ENCODE peak calls at places on chromosomes 5 and 9, in five cellular contexts. P, D, I, Z and N are unnamed samples. For H3K4me1, the result is how much of the 10 kb centered on the place peaks cover.

GRCh38 chr9:92590386-92590785 is 54.6 kb upstream of the ECM2 start:
- DNase-seq in P (no peak), D (peak), I (no peak), Z (no peak), N (no peak)

GRCh38 chr5:156584856-156585255 is 257.9 kb downstream of the SGCD start:
- DNase-seq in P (no peak), D (no peak), I (no peak), Z (no peak), N (no peak)

GRCh38 chr9:136886610-136887597 is 588 bp downstream of the TRAF2 start:
- DNase-seq in P (peak), D (peak), I (peak), Z (no peak), N (peak)

GRCh38 chr9:128920381-128921058 is at the start of gene PHYHD1:
- DNase-seq in P (no peak), D (peak), I (no peak), Z (peak), N (no peak)

GRCh38 chr5:16666861-16667481 is 50.2 kb upstream of the RETREG1 start:
- DNase-seq in P (peak), D (peak), I (peak), Z (peak), N (peak)

GRCh38 chr9:108386859-108387384 is 468.9 kb downstream of the ACTL7B start:
- DNase-seq in P (no peak), D (no peak), I (no peak), Z (no peak), N (no peak)

GRCh38 chr5:143890475-143890874 is 78.5 kb downstream of the HMHB1 start:
- DNase-seq in P (no peak), D (no peak), I (no peak), Z (no peak), N (no peak)

GRCh38 chr9:123251741-123252140 is 16.6 kb downstream of the STRBP start:
- DNase-seq in P (no peak), D (no peak), I (no peak), Z (no peak), N (peak)

GRCh38 chr5:150606476-150606875 is 34.0 kb upstream of the SYNPO start:
- DNase-seq in P (no peak), D (no peak), I (no peak), Z (peak), N (peak)

DNA sequence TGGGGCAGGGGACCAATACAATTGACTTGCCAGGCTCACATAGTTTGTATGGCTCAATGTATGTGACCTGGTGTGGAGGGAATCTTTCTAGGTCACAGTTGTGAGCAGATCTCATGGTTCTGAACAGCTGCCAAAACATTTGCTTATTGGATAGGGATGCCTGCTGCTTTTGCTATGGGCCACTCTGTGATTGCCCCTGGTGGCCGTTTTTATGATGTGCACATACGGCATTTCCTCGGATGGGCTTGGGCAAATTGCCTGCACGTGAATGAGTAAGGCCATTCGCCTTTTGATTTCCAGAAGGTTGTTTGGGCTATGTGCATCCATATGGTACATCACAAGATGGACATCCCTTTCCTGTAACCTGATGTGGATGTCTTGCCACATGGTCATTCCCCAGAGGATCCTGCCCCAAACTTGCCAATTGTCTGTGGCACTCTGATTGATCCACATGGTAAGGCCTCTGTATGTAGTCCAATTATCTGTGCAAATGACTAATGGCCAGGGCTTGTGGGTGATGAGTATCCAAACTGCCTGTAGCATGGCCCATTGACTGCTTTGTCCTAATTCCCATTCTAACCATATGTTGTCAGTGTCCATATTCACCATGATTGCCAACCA is 10.7 kb upstream of the SLC22A4 start:
- DNase-seq in P (peak), D (peak), I (no peak), Z (no peak), N (no peak)
- TF ChIP-seq CTCF in P (peak), D (peak), I (peak), Z (peak), N (no peak)

DNA sequence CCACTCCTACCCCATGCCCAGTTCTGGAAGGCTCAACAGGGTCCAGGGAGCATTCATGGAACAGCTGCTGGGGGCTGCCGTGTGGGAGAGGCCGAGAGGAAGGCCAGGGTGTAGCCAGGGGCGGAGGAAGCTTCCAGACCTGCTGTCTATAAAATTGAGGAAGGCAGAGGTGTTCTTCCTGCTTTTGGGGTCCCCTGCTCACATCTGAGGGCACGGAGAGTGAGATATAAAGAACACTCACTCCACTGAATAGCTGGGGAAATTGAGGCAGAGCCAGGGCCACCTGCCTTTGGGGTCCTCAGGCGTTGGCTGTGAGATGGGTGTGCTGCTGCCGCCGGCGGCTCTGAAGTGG is 32.7 kb downstream of the RXRA start:
- DNase-seq in P (no peak), D (no peak), I (no peak), Z (no peak), N (no peak)
- H3K4me1 ChIP-seq in P (half or more), D (half or more), I (under half), Z (half or more), N (half or more)

DNA sequence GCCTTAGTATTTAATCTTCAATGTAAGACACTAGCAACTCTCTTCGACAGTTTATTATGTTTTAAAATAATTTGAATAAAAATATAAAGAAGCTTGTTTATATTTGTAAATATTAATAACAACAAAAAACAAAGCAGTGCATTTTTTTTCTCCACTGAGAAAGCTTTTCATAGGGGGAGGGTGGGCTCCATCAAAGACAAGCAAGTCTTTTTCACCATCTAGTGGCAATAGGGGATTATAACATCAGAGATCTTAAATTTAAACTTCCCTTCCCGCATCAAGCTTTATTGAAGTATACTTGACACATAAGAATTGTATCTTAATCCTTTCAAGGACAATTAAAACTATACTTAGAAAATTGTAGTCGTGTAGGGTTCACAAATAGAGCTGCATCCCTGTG is 9.3 kb upstream of the OR13F1 start:
- DNase-seq in P (peak), D (no peak), I (peak), Z (no peak), N (no peak)
- TF ChIP-seq CTCF in P (peak), D (no peak), I (peak), Z (peak), N (no peak)

GRCh38 chr5:96254980-96255681 is 177.9 kb downstream of the PCSK1 start:
- DNase-seq in P (no peak), D (no peak), I (no peak), Z (no peak), N (no peak)
- H3K4me1 ChIP-seq in P (under half), D (under half), I (under half), Z (under half), N (under half)

GRCh38 chr5:54900906-54901725 is 84.3 kb downstream of the ESM1 start:
- DNase-seq in P (no peak), D (no peak), I (no peak), Z (no peak), N (peak)

GRCh38 chr5:54897001-54897400 is 88.4 kb downstream of the ESM1 start:
- DNase-seq in P (no peak), D (no peak), I (no peak), Z (no peak), N (no peak)

GRCh38 chr5:54894957-54895815 is 90.2 kb downstream of the ESM1 start:
- DNase-seq in P (no peak), D (no peak), I (no peak), Z (no peak), N (no peak)

GRCh38 chr5:54895816-54896341 is 89.5 kb downstream of the ESM1 start:
- DNase-seq in P (peak), D (peak), I (peak), Z (no peak), N (peak)
- TF ChIP-seq CTCF in P (peak), D (peak), I (peak), Z (peak), N (no peak)

DNA sequence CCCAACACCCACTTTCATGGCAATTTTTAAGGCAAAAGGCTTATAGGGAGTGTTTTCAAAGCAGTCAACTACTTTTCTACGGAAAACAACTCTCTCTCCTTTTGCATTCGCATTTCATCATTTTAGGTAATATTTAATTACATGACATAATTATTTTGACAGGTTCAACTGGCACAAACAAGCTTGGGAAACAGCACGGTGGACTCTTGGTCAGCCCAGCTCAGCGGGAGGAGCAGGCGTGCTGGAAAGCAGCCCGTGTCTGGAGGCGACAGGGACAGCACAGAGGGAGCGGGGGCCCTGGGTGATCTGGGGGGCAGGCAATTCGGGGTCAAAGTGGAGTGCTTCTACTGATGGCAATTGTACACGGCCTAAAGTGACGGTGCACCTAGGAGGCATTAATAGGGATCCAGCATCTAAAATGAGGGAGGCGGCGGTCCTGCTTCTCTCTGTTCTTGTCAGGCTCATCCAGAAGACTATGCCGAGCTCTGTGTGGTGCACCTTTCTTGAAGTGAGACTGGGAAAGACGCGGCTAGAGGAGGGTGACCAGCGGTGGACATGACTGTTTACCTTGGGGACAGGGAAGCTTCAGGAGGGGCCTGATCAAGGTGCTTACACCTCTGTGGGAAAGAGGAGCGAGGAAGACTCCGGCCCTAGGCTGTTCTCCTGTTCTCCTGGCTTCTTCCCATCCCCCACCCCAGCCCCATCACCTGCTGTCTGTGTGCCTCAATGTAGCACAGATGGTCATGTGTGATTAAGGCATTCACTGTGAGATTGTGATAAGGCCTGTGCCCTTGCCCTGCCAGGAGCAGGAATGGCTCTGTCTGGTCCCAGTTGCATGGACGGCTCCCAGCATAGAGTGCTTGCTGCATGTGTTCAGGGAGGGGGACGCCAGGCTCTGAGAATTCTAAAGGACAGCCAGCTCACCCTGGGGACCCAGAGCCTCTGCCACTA is 3.4 kb downstream of the MYMK start:
- DNase-seq in P (no peak), D (no peak), I (no peak), Z (peak), N (no peak)
- H3K4me1 ChIP-seq in P (half or more), D (under half), I (under half), Z (under half), N (under half)

DNA sequence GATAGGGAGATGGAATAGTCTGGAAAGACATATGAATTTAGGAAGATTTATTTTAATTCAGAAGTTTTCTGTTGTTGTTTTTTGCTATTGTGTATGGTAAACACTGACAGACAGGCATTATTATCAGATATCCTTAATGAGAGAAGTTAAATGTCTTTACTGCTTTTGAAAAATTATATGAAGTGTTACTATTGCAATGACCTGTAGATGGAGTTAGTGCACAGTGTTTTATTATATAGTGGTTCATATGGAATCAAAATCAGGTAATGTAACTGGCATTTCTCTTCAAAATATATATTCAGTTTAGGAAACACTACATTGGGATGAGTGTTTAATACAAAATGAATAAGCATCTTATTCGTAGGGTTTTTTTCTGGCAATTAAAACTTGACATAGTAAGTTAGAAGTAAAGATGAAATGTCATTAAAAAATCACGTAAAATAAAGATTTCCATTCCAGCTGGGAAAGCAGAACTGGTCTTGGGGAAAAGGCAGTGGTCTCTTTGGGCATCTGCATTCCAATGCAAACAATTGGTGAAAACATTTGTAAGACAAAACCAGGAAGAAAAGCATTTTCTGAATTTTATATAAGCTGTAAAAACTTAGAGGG is 3.9 kb downstream of the GABRA1 start:
- DNase-seq in P (peak), D (no peak), I (no peak), Z (no peak), N (no peak)
- TF ChIP-seq CTCF in P (peak), D (no peak), I (peak), Z (no peak), N (no peak)

GRCh38 chr9:87275039-87275725 is 222.5 kb upstream of the DAPK1 start:
- DNase-seq in P (no peak), D (no peak), I (no peak), Z (no peak), N (no peak)

GRCh38 chr9:87276327-87276841 is 221.3 kb upstream of the DAPK1 start:
- DNase-seq in P (no peak), D (no peak), I (no peak), Z (no peak), N (no peak)

GRCh38 chr9:87277346-87277745 is 220.3 kb upstream of the DAPK1 start:
- DNase-seq in P (no peak), D (no peak), I (no peak), Z (no peak), N (no peak)

GRCh38 chr9:87278971-87279731 is 218.5 kb upstream of the DAPK1 start:
- DNase-seq in P (no peak), D (no peak), I (no peak), Z (no peak), N (no peak)

GRCh38 chr9:87276851-87277251 is 220.8 kb upstream of the DAPK1 start:
- DNase-seq in P (no peak), D (no peak), I (no peak), Z (no peak), N (no peak)
- H3K4me1 ChIP-seq in P (under half), D (under half), I (under half), Z (under half), N (under half)

GRCh38 chr9:124412228-124412575 is 3.0 kb downstream of the PSMB7 start:
- DNase-seq in P (no peak), D (no peak), I (no peak), Z (no peak), N (no peak)

GRCh38 chr9:124409410-124409809 is 5.8 kb downstream of the PSMB7 start:
- DNase-seq in P (no peak), D (no peak), I (no peak), Z (no peak), N (no peak)

GRCh38 chr9:124411514-124412227 is 3.6 kb downstream of the PSMB7 start:
- DNase-seq in P (no peak), D (no peak), I (no peak), Z (no peak), N (no peak)

GRCh38 chr9:124414612-124415011 is 630 bp downstream of the PSMB7 start:
- DNase-seq in P (no peak), D (no peak), I (peak), Z (no peak), N (no peak)

GRCh38 chr9:124410321-124410913 is 4.8 kb downstream of the PSMB7 start:
- DNase-seq in P (no peak), D (no peak), I (no peak), Z (no peak), N (no peak)
- TF ChIP-seq CTCF in P (peak), D (peak), I (peak), Z (no peak), N (no peak)

DNA sequence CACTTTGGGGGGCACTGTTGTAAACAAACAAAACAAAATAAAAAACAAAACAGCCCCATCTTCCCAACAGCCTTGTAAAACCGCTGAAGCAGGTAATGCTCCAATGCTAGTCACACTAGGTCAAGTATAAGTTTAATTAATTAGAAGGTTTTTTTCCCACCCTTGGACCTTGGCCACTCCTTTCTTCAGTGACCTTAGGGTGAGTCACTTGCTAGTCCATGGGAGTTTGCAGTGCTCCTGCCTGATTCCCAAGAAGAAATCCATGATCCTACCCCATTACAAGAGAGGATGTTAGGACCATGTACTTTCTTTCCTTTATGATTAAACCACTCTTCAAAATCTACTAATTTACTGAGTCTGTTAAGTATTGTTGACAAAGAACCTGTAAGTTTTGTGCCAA is 192.2 kb upstream of the CDKN2B start:
- DNase-seq in P (no peak), D (no peak), I (no peak), Z (no peak), N (no peak)
- H3K4me1 ChIP-seq in P (under half), D (under half), I (under half), Z (under half), N (under half)